ENCODE peak calls at places on chromosomes 7 and 10, in five cellular contexts. X is pancreas, L is PC-3, G is aorta, Z is keratinocyte. W is an unnamed sample.

GRCh38 chr10:97508342-97508741 is 9.6 kb downstream of the UBTD1 start:
- DNase-seq in X (no peak), L (peak; percentile 24), G (no peak), Z (no peak), W (no peak)

GRCh38 chr10:133278577-133279265 is 2.1 kb upstream of the ADAM8 start:
- DNase-seq in X (peak; percentile 73), L (peak; percentile 89), Z (peak; percentile 79), G (peak; percentile 87), W (peak; percentile 81)

GRCh38 chr10:8444630-8445029 is 390.1 kb downstream of the GATA3 start:
- DNase-seq in G (no peak), X (no peak), Z (no peak), L (peak; percentile 11), W (peak; percentile 35)

GRCh38 chr10:99930731-99931550 is 78.8 kb downstream of the DNMBP start:
- DNase-seq in X (peak; percentile 92), Z (peak; percentile 69), L (peak; percentile 77), G (no peak), W (no peak)

GRCh38 chr10:129853236-129853946 is 110.7 kb downstream of the EBF3 start:
- DNase-seq in X (no peak), Z (no peak), G (no peak), L (peak; percentile 19), W (no peak)

GRCh38 chr10:96991313-96991841 is 159.3 kb downstream of the LCOR start:
- DNase-seq in G (no peak), L (peak; percentile 40), Z (no peak), X (no peak), W (no peak)

GRCh38 chr10:11828682-11829284 is 5.6 kb downstream of the PROSER2 start:
- DNase-seq in G (no peak), Z (no peak), L (no peak), X (no peak), W (no peak)

GRCh38 chr7:80749270-80749669 is 110.8 kb downstream of the CD36 start:
- DNase-seq in Z (no peak), L (no peak), X (no peak), G (no peak), W (no peak)

GRCh38 chr10:115706482-115707076 is 566.4 kb downstream of the GFRA1 start:
- DNase-seq in X (no peak), L (peak; percentile 35), Z (no peak), G (no peak), W (no peak)

GRCh38 chr10:95280637-95281036 is 10.2 kb downstream of the PDLIM1 start:
- DNase-seq in G (no peak), Z (no peak), X (no peak), L (no peak), W (no peak)
- H3K4me1 ChIP-seq in G (peaks cover 6% of the 10 kb centered on the region), Z (peaks cover 71% of the 10 kb centered on the region), X (no peaks in the 10 kb centered on the region), L (peaks cover 21% of the 10 kb centered on the region), W (no peaks in the 10 kb centered on the region)

DNA sequence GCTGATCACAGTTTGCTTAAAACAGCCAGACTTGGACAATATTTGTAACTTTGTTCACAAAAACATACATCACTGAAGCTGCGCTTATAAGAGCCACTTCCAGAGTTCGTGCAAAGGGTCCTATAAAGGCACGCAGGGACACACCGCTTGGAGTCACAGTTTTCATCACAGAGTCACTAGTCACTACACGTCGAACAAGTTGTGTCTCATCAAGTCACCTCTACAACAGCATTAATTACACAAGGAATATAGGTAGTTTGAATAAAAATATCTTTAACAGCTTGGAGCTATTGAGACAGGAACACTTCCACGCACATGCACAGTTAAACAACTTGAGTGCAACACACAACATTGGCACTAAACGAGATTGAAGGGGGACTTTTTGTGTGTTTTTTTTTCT is 2.3 kb downstream of the HOXA5 start:
- DNase-seq in G (no peak), X (no peak), L (no peak), Z (no peak), W (no peak)
- H3K9me3 ChIP-seq in G (no peaks in the 10 kb centered on the region), X (no peaks in the 10 kb centered on the region), L (no peaks in the 10 kb centered on the region), Z (no peaks in the 10 kb centered on the region), W (no peaks in the 10 kb centered on the region)

GRCh38 chr10:23194966-23195845 is 3.1 kb downstream of the PTF1A start:
- DNase-seq in X (peak; percentile 64), G (no peak), L (no peak), Z (no peak), W (no peak)
- H3K4me3 ChIP-seq in X (peak overlapping the region; percentile 12), G (no peak overlapping the region), L (no peak overlapping the region), Z (no peak overlapping the region), W (no peak overlapping the region)

GRCh38 chr7:127828843-127829502 is 177.0 kb downstream of the SND1 start:
- DNase-seq in G (no peak), X (no peak), Z (no peak), L (no peak), W (no peak)
- H3K4me1 ChIP-seq in G (no peaks in the 10 kb centered on the region), X (no peaks in the 10 kb centered on the region), Z (no peaks in the 10 kb centered on the region), L (no peaks in the 10 kb centered on the region), W (no peaks in the 10 kb centered on the region)

W was measured in CD4-positive, alpha-beta memory T cell.